ENCODE peak calls at places on chromosome 1, in four cellular contexts. One of them, this sample, is unnamed.

GRCh38 chr1:162676767-162677166 is 44.5 kb downstream of the DDR2 start:
- DNase-seq in K562: no peak
- DNase-seq in GM12878: no peak
- DNase-seq in HepG2: no peak
- DNase-seq in this sample: no peak

GRCh38 chr1:188669715-188670114 is 1807.9 kb downstream of the BRINP3 start:
- DNase-seq in K562: no peak
- DNase-seq in GM12878: no peak
- DNase-seq in HepG2: no peak
- DNase-seq in this sample: no peak

GRCh38 chr1:116511459-116512019 is 59.3 kb downstream of the CD58 start:
- DNase-seq in K562: no peak
- DNase-seq in GM12878: no peak
- DNase-seq in HepG2: no peak
- DNase-seq in this sample: no peak

GRCh38 chr1:170370087-170370486 is 161.9 kb upstream of the GORAB start:
- DNase-seq in K562: no peak
- DNase-seq in GM12878: no peak
- DNase-seq in HepG2: no peak
- DNase-seq in this sample: no peak

GRCh38 chr1:165114022-165114888 is 242.3 kb downstream of the LMX1A start:
- DNase-seq in K562: peak
- DNase-seq in GM12878: no peak
- DNase-seq in HepG2: peak
- DNase-seq in this sample: peak

GRCh38 chr1:231138221-231138620 is 23.6 kb upstream of the TRIM67 start:
- DNase-seq in K562: no peak
- DNase-seq in GM12878: no peak
- DNase-seq in HepG2: no peak
- DNase-seq in this sample: no peak

GRCh38 chr1:77271851-77272250 is 10.0 kb upstream of the AK5 start:
- DNase-seq in K562: no peak
- DNase-seq in GM12878: no peak
- DNase-seq in HepG2: no peak
- DNase-seq in this sample: no peak

GRCh38 chr1:98034505-98034904 is 113.7 kb upstream of the DPYD start:
- DNase-seq in K562: no peak
- DNase-seq in GM12878: no peak
- DNase-seq in HepG2: no peak
- DNase-seq in this sample: no peak

GRCh38 chr1:192998536-192998935 is 60.6 kb downstream of the UCHL5 start:
- DNase-seq in K562: peak
- DNase-seq in GM12878: no peak
- DNase-seq in HepG2: no peak
- DNase-seq in this sample: no peak

GRCh38 chr1:182394055-182394775 is 2.6 kb upstream of the GLUL start:
- DNase-seq in K562: no peak
- DNase-seq in GM12878: no peak
- DNase-seq in HepG2: no peak
- DNase-seq in this sample: no peak

GRCh38 chr1:248618119-248618518 is 16.8 kb downstream of the OR2T11 start:
- DNase-seq in K562: no peak
- DNase-seq in GM12878: no peak
- DNase-seq in HepG2: no peak
- DNase-seq in this sample: no peak

GRCh38 chr1:222946436-222946835 is 131.6 kb downstream of the DISP1 start:
- DNase-seq in K562: no peak
- DNase-seq in GM12878: no peak
- DNase-seq in HepG2: no peak
- DNase-seq in this sample: no peak

GRCh38 chr1:176949033-176949662 is 215.4 kb downstream of the ASTN1 start:
- DNase-seq in K562: peak
- DNase-seq in GM12878: no peak
- DNase-seq in HepG2: peak
- DNase-seq in this sample: peak

GRCh38 chr1:14413809-14414208 is 184.7 kb upstream of the KAZN start:
- DNase-seq in K562: no peak
- DNase-seq in GM12878: no peak
- DNase-seq in HepG2: no peak
- DNase-seq in this sample: no peak

GRCh38 chr1:25562928-25563283 is 19.5 kb downstream of the LDLRAP1 start:
- DNase-seq in K562: no peak
- DNase-seq in GM12878: no peak
- DNase-seq in HepG2: no peak
- DNase-seq in this sample: no peak

GRCh38 chr1:19861034-19861433 is 21.2 kb upstream of the OTUD3 start:
- DNase-seq in K562: peak
- DNase-seq in GM12878: no peak
- DNase-seq in HepG2: no peak
- DNase-seq in this sample: no peak

GRCh38 chr1:15128520-15129313 is 24.8 kb upstream of the TMEM51 start:
- DNase-seq in K562: peak
- DNase-seq in GM12878: peak
- DNase-seq in HepG2: peak
- DNase-seq in this sample: peak

GRCh38 chr1:114215426-114215825 is 61.8 kb upstream of the SYT6 start:
- DNase-seq in K562: no peak
- DNase-seq in GM12878: no peak
- DNase-seq in HepG2: no peak
- DNase-seq in this sample: no peak

GRCh38 chr1:206456577-206457375 is 13.5 kb upstream of the IKBKE start:
- DNase-seq in K562: no peak
- DNase-seq in GM12878: no peak
- DNase-seq in HepG2: no peak
- DNase-seq in this sample: no peak

GRCh38 chr1:227365473-227366067 is 47.3 kb upstream of the CDC42BPA start:
- DNase-seq in K562: no peak
- DNase-seq in GM12878: no peak
- DNase-seq in HepG2: no peak
- DNase-seq in this sample: no peak

GRCh38 chr1:55275151-55275748 is 60.1 kb upstream of the USP24 start:
- DNase-seq in K562: peak
- DNase-seq in GM12878: no peak
- DNase-seq in HepG2: no peak
- DNase-seq in this sample: no peak

GRCh38 chr1:107804746-107805145 is 160.2 kb downstream of the VAV3 start:
- DNase-seq in K562: no peak
- DNase-seq in GM12878: no peak
- DNase-seq in HepG2: no peak
- DNase-seq in this sample: no peak

GRCh38 chr1:183023601-183024351 is 556 bp downstream of the LAMC1 start:
- DNase-seq in K562: peak
- DNase-seq in GM12878: no peak
- DNase-seq in HepG2: peak
- DNase-seq in this sample: peak

GRCh38 chr1:232528472-232529089 is 101.4 kb downstream of the SIPA1L2 start:
- DNase-seq in K562: no peak
- DNase-seq in GM12878: no peak
- DNase-seq in HepG2: no peak
- DNase-seq in this sample: no peak

GRCh38 chr1:44714944-44715571 is 15.9 kb downstream of the RNU5D-1 start:
- DNase-seq in K562: peak
- DNase-seq in GM12878: peak
- DNase-seq in HepG2: peak
- DNase-seq in this sample: peak
- TF ChIP-seq FOXK2 in K562: no peak
- TF ChIP-seq FOXK2 in GM12878: no peak
- TF ChIP-seq FOXK2 in HepG2: no peak
- TF ChIP-seq FOXK2 in this sample: no peak

DNA sequence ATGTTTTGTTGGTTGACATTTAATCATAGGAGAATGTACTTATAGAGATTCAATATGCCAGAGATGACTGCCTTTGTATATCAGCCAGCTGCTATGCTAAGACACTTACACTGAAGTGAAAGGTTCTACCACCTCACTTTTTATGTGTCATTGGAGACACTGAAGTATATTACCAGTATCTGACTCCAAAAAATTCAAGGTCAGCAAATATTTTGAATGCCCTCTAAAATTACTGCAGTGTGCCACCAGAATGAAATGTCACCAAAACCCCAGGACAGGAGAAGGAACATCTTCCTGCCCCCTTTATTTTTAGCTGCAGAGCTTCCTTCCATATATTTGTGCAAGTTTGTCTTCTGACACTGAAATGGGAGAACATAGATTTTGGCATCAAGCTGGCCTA is 141.5 kb downstream of the LRRC40 start:
- DNase-seq in K562: no peak
- DNase-seq in GM12878: no peak
- DNase-seq in HepG2: no peak
- DNase-seq in this sample: no peak
- TF ChIP-seq FOXK2 in K562: no peak
- TF ChIP-seq FOXK2 in GM12878: no peak
- TF ChIP-seq FOXK2 in HepG2: no peak
- TF ChIP-seq FOXK2 in this sample: no peak

GRCh38 chr1:204418174-204419063 is 6.8 kb upstream of the PPP1R15B start:
- DNase-seq in K562: peak
- DNase-seq in GM12878: no peak
- DNase-seq in HepG2: no peak
- DNase-seq in this sample: no peak
- TF ChIP-seq FOXK2 in K562: no peak
- TF ChIP-seq FOXK2 in GM12878: no peak
- TF ChIP-seq FOXK2 in HepG2: no peak
- TF ChIP-seq FOXK2 in this sample: no peak

DNA sequence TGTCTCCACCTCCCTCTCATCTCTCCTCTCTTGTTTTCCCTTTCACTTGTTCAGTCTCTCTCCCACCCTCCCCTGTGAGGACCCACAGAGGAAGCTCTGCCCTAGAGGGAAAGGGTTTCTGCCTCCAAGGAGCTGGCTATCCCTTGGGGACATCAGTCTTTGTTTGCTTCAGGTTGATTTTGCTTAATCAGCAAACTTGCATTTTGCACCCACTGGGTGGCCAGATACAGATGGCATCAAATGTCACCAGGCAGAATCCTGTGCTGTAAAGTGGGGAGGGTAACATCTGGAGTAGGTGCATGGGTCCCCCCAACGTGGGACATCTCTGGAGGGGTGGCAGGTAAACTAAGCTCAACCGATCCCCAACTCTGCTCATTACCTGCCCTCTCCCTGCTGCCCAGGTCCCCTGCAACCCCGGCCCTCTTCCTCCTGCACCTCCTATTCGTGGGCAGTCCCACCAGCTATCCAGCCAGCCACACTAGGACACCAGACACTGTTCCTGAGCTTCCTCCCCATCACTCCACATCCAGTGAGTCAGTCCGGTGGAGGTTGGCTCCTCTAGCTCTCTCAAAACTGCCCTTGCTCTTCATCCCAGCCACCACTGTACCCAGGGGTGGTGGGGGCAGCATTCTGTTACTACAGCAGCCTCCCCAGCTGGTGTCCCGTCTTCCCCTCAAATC is 123.3 kb downstream of the KCNN3 start:
- DNase-seq in K562: no peak
- DNase-seq in GM12878: no peak
- DNase-seq in HepG2: no peak
- DNase-seq in this sample: no peak
- TF ChIP-seq FOXK2 in K562: no peak
- TF ChIP-seq FOXK2 in GM12878: no peak
- TF ChIP-seq FOXK2 in HepG2: no peak
- TF ChIP-seq FOXK2 in this sample: no peak

DNA sequence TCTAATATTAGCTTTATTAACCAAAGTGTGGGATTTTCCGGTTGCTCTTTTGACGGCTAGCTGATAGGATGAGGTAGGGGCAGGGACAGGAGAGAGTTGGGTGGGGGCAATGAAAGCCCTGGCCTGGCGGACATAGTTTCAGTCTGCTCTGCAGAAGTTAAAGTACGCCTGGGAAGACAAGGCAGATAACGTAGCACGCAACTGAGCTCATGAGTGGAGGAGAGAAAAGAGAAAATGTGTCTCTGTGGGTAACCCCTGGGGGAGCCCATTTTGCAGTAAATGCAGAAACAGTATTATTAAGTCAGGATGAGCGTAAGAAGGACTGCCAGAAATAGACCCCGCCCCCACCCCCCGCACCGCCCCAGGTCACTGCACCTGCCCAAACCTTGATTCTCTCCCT is 51.7 kb upstream of the TARBP1 start:
- DNase-seq in K562: no peak
- DNase-seq in GM12878: no peak
- DNase-seq in HepG2: no peak
- DNase-seq in this sample: no peak
- TF ChIP-seq FOXK2 in K562: no peak
- TF ChIP-seq FOXK2 in GM12878: no peak
- TF ChIP-seq FOXK2 in HepG2: no peak
- TF ChIP-seq FOXK2 in this sample: no peak